ENCODE peak calls at places on chromosomes 5 and 9, in eight cellular contexts. M is RWPE1; C is ecto neural progenitor cell; N is NCI-H2081; K is COR-L47; U is activated T-helper 2 cell treated with anti-CD3 and anti-CD28 coated beads, Interferon-gamma antibody, Interleukin-2, Interleukin-4, amounts not matched to agents 10 μg/mL and 5 μg/mL and 100 μg/mL, durations not matched to agents 14 hours and 24 hours and 36 hours; H is neural crest cell; Q is A549. X is an unnamed sample.

GRCh38 chr5:103117471-103117991 is 2.4 kb downstream of the GIN1 start:
- DNase-seq in M (no peak), C (no peak), N (no peak), K (no peak), U (no peak), H (no peak), Q (no peak), X (no peak)

GRCh38 chr9:97982191-97982718 is 886 bp upstream of the ANP32B start:
- DNase-seq in M (no peak), C (no peak), N (no peak), K (no peak), U (no peak), H (no peak), Q (no peak), X (no peak)

GRCh38 chr5:163373401-163374066 is 63.9 kb upstream of the CCNG1 start:
- DNase-seq in M (no peak), C (no peak), N (no peak), K (no peak), U (no peak), H (no peak), Q (no peak), X (no peak)

GRCh38 chr5:61450880-61451279 is 118.8 kb downstream of the ZSWIM6 start:
- DNase-seq in M (peak), C (no peak), N (peak), K (peak), U (no peak), H (no peak), Q (no peak), X (no peak)

GRCh38 chr9:38619556-38620447 is 594 bp downstream of the ANKRD18A start:
- DNase-seq in M (no peak), C (peak), N (peak), K (no peak), U (no peak), H (peak), Q (no peak), X (no peak)

GRCh38 chr5:59583810-59584562 is 309.5 kb downstream of the PDE4D start:
- DNase-seq in M (no peak), C (no peak), N (peak), K (peak), U (no peak), H (no peak), Q (no peak), X (no peak)

GRCh38 chr5:68253612-68254341 is 38.2 kb downstream of the PIK3R1 start:
- DNase-seq in M (no peak), C (no peak), N (no peak), K (no peak), U (no peak), H (no peak), Q (no peak), X (no peak)

GRCh38 chr5:113510836-113511451 is 2.5 kb upstream of the YTHDC2 start:
- DNase-seq in M (peak), C (no peak), N (peak), K (peak), U (no peak), H (no peak), Q (no peak), X (no peak)

GRCh38 chr9:88198346-88198807 is 60.1 kb upstream of the SPATA31C2 start:
- DNase-seq in M (peak), C (no peak), N (no peak), K (no peak), U (no peak), H (no peak), Q (peak), X (no peak)

GRCh38 chr5:171596391-171596878 is 177.0 kb downstream of the FGF18 start:
- DNase-seq in M (no peak), C (peak), N (no peak), K (no peak), U (no peak), H (no peak), Q (no peak), X (no peak)

GRCh38 chr5:60856059-60856458 is 12.0 kb upstream of the ELOVL7 start:
- DNase-seq in M (peak), C (no peak), N (no peak), K (no peak), U (no peak), H (no peak), Q (no peak), X (no peak)

GRCh38 chr5:172795401-172795977 is 24.5 kb upstream of the DUSP1 start:
- DNase-seq in M (peak), C (no peak), N (no peak), K (no peak), U (no peak), H (no peak), Q (no peak), X (no peak)

GRCh38 chr9:2317591-2317990 is 302.4 kb downstream of the SMARCA2 start:
- DNase-seq in M (no peak), C (no peak), N (no peak), K (no peak), U (no peak), H (no peak), Q (no peak), X (no peak)

GRCh38 chr9:113221800-113222481 is 597 bp downstream of the SLC31A1 start:
- DNase-seq in M (peak), C (no peak), N (peak), K (no peak), U (no peak), H (peak), Q (peak), X (no peak)

GRCh38 chr9:126638571-126639132 is 24.9 kb downstream of the LMX1B start:
- DNase-seq in M (no peak), C (no peak), N (peak), K (peak), U (no peak), H (no peak), Q (no peak), X (no peak)

GRCh38 chr9:34689512-34689911 is 1.6 kb downstream of the CCL19 start:
- DNase-seq in M (no peak), C (no peak), N (no peak), K (no peak), U (no peak), H (no peak), Q (no peak), X (no peak)